ENCODE peak calls at places on chromosomes 7 and 10, in eight cellular contexts. N, D, B, Q, W, R, X and F are unnamed samples.

GRCh38 chr7:119123326-119123725 is 898.8 kb downstream of the ANKRD7 start:
- DNase-seq in N (no peak), D (no peak), B (no peak), Q (no peak), W (no peak), R (no peak), X (no peak), F (no peak)

GRCh38 chr7:80420876-80421275 is 91.0 kb downstream of the GNAT3 start:
- DNase-seq in N (no peak), D (no peak), B (no peak), Q (no peak), W (no peak), R (no peak), X (no peak), F (no peak)

GRCh38 chr10:73168486-73168844 is 546 bp downstream of the FAM149B1 start:
- DNase-seq in N (no peak), D (no peak), B (no peak), Q (no peak), W (no peak), R (no peak), X (no peak), F (no peak)

GRCh38 chr7:128065872-128066271 is 34.6 kb upstream of the LRRC4 start:
- DNase-seq in N (no peak), D (no peak), B (no peak), Q (no peak), W (no peak), R (no peak), X (no peak), F (no peak)

GRCh38 chr10:71255817-71256660 is 43.7 kb downstream of the UNC5B start:
- DNase-seq in N (peak), D (peak), B (no peak), Q (peak), W (no peak), R (no peak), X (no peak), F (no peak)

GRCh38 chr7:37198188-37198905 is 250.3 kb downstream of the ELMO1 start:
- DNase-seq in N (peak), D (no peak), B (no peak), Q (no peak), W (no peak), R (no peak), X (no peak), F (no peak)

GRCh38 chr7:95501261-95501816 is 15.6 kb downstream of the ASB4 start:
- DNase-seq in N (no peak), D (no peak), B (no peak), Q (no peak), W (no peak), R (no peak), X (no peak), F (no peak)

GRCh38 chr7:27723086-27723485 is 16.9 kb upstream of the TAX1BP1 start:
- DNase-seq in N (peak), D (no peak), B (no peak), Q (no peak), W (no peak), R (no peak), X (no peak), F (no peak)

GRCh38 chr10:3071405-3072198 is 4.3 kb downstream of the PFKP start:
- DNase-seq in N (no peak), D (peak), B (no peak), Q (no peak), W (no peak), R (no peak), X (peak), F (no peak)

GRCh38 chr10:4656576-4657194 is 169.3 kb upstream of the AKR1E2 start:
- DNase-seq in N (peak), D (no peak), B (peak), Q (peak), W (peak), R (peak), X (no peak), F (no peak)

GRCh38 chr10:49743464-49744075 is 18.6 kb downstream of the OGDHL start:
- DNase-seq in N (no peak), D (no peak), B (no peak), Q (no peak), W (no peak), R (no peak), X (no peak), F (peak)

GRCh38 chr7:901388-902154 is 25.2 kb downstream of the GET4 start:
- DNase-seq in N (peak), D (peak), B (no peak), Q (peak), W (no peak), R (peak), X (peak), F (peak)

GRCh38 chr7:15561840-15562239 is at the start of gene AGMO:
- DNase-seq in N (peak), D (no peak), B (no peak), Q (peak), W (no peak), R (peak), X (no peak), F (no peak)

GRCh38 chr7:146636033-146636356 is 519.4 kb downstream of the CNTNAP2 start:
- DNase-seq in N (no peak), D (no peak), B (no peak), Q (no peak), W (no peak), R (no peak), X (no peak), F (no peak)

GRCh38 chr7:139915864-139916716 is 87.0 kb downstream of the TBXAS1 start:
- DNase-seq in N (no peak), D (peak), B (peak), Q (peak), W (peak), R (no peak), X (peak), F (no peak)

GRCh38 chr7:112023282-112023681 is 182.9 kb downstream of the DOCK4 start:
- DNase-seq in N (no peak), D (no peak), B (no peak), Q (no peak), W (no peak), R (no peak), X (no peak), F (no peak)

GRCh38 chr10:43339136-43339535 is 32.3 kb upstream of the FXYD4 start:
- DNase-seq in N (no peak), D (no peak), B (no peak), Q (no peak), W (no peak), R (no peak), X (no peak), F (no peak)